ENCODE peak calls at places on chromosomes 4 and X, in nine cellular contexts. I, S, V, B, H, R, Z, N and L are unnamed samples.

GRCh38 chr4:155946486-155946885 is 7.2 kb downstream of the CTSO start:
- DNase-seq in I (peak), S (peak), V (no peak), B (no peak), H (no peak), R (no peak), Z (no peak), N (no peak), L (no peak)

GRCh38 chr4:180060159-180060889 is 2182.9 kb upstream of the TENM3 start:
- DNase-seq in I (peak), S (no peak), V (no peak), B (no peak), H (no peak), R (no peak), Z (no peak), N (no peak), L (no peak)

GRCh38 chr4:21811576-21811975 is 137.0 kb downstream of the KCNIP4 start:
- DNase-seq in I (no peak), S (no peak), V (no peak), B (no peak), H (no peak), R (no peak), Z (no peak), N (no peak), L (no peak)

GRCh38 chr4:26069218-26069617 is 155.2 kb downstream of the SMIM20 start:
- DNase-seq in I (peak), S (no peak), V (no peak), B (no peak), H (no peak), R (peak), Z (peak), N (peak), L (no peak)

GRCh38 chr4:108426493-108426892 is 193.9 kb upstream of the RPL34 start:
- DNase-seq in I (no peak), S (peak), V (no peak), B (no peak), H (no peak), R (no peak), Z (no peak), N (no peak), L (no peak)

GRCh38 chr4:141132689-141133145 is 552 bp downstream of the RNF150 start:
- DNase-seq in I (peak), S (peak), V (peak), B (no peak), H (peak), R (peak), Z (no peak), N (no peak), L (peak)

GRCh38 chr4:92234393-92235176 is 69.2 kb upstream of the GRID2 start:
- DNase-seq in I (no peak), S (peak), V (no peak), B (no peak), H (no peak), R (no peak), Z (no peak), N (no peak), L (peak)

GRCh38 chrX:124342174-124342867 is 4.0 kb upstream of the SH2D1A start:
- DNase-seq in I (no peak), S (no peak), V (no peak), B (no peak), H (no peak), R (no peak), Z (no peak), N (no peak), L (no peak)

GRCh38 chr4:108159845-108160244 is 8.9 kb downstream of the LEF1 start:
- DNase-seq in I (no peak), S (no peak), V (no peak), B (no peak), H (no peak), R (no peak), Z (no peak), N (peak), L (no peak)

GRCh38 chr4:5205981-5206380 is 154.7 kb downstream of the STK32B start:
- DNase-seq in I (no peak), S (no peak), V (no peak), B (no peak), H (no peak), R (no peak), Z (no peak), N (no peak), L (no peak)

GRCh38 chrX:119015407-119016242 is 41.2 kb downstream of the LONRF3 start:
- DNase-seq in I (no peak), S (peak), V (peak), B (no peak), H (peak), R (peak), Z (peak), N (peak), L (peak)

GRCh38 chr4:138953962-138954371 is 61.6 kb upstream of the NOCT start:
- DNase-seq in I (no peak), S (peak), V (no peak), B (no peak), H (no peak), R (no peak), Z (no peak), N (no peak), L (peak)

GRCh38 chr4:29243054-29243453 is 1477.1 kb upstream of the PCDH7 start:
- DNase-seq in I (no peak), S (no peak), V (no peak), B (no peak), H (no peak), R (no peak), Z (no peak), N (no peak), L (no peak)

GRCh38 chr4:56004235-56004634 is 55.5 kb downstream of the CEP135 start:
- DNase-seq in I (no peak), S (no peak), V (no peak), B (no peak), H (no peak), R (no peak), Z (no peak), N (no peak), L (no peak)

DNA sequence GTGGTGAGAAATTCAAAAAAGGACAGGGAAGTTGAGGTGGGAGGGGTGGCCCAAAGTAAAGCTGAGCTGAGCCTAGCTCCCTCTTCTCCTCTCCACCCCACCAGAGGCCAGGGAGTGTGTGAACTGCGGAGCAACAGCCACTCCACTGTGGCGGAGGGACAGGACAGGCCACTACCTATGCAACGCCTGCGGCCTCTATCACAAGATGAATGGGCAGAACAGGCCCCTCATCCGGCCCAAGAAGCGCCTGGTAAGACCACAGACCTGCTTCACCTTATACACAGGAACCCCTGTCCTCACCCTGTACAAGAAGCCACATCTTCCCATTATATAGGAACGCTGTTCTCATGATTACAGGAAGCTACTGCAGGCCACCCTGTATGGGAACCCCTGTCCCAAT is 5.8 kb downstream of the GATA1 start:
- DNase-seq in I (no peak), S (no peak), V (no peak), B (no peak), H (no peak), R (no peak), Z (no peak), N (no peak), L (no peak)
- H3K27ac ChIP-seq in I (no peak), S (no peak), V (no peak), B (no peak), H (no peak), R (no peak), Z (peak), N (no peak), L (no peak)

DNA sequence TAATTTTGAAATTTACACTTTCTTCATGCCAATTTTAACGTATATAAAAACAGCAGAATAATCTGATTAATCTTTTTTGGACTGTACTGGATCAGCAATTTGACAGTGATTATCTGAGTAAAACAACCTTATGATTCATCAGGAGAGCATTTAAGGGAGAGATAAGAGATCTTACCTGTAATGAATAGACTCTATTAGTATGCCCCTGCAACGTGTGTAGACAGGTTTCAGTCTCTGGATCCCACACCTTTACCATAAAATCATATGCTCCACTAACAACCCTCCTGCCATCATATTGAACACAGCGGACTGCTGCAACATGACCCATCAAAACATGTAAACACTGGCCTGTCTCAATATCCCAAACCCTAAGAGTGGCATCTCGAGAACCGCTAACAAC is 210.1 kb downstream of the FBXW7 start:
- DNase-seq in I (no peak), S (no peak), V (no peak), B (no peak), H (no peak), R (no peak), Z (no peak), N (no peak), L (peak)
- H3K27ac ChIP-seq in I (no peak), S (no peak), V (no peak), B (no peak), H (no peak), R (no peak), Z (no peak), N (no peak), L (no peak)

GRCh38 chr4:167688660-167689142 is 403.6 kb upstream of the ANXA10 start:
- DNase-seq in I (no peak), S (no peak), V (no peak), B (no peak), H (no peak), R (no peak), Z (no peak), N (no peak), L (no peak)
- H3K27ac ChIP-seq in I (no peak), S (peak), V (no peak), B (no peak), H (no peak), R (no peak), Z (no peak), N (no peak), L (no peak)

GRCh38 chr4:123819362-123820035 is 422.9 kb downstream of the SPRY1 start:
- DNase-seq in I (no peak), S (no peak), V (no peak), B (no peak), H (no peak), R (no peak), Z (no peak), N (no peak), L (peak)
- H3K27ac ChIP-seq in I (no peak), S (no peak), V (no peak), B (no peak), H (no peak), R (no peak), Z (no peak), N (no peak), L (no peak)

GRCh38 chr4:113450681-113451080 is 310.9 kb downstream of the CAMK2D start:
- DNase-seq in I (no peak), S (no peak), V (no peak), B (no peak), H (no peak), R (no peak), Z (no peak), N (no peak), L (no peak)
- H3K27ac ChIP-seq in I (peak), S (no peak), V (no peak), B (no peak), H (no peak), R (no peak), Z (no peak), N (no peak), L (no peak)

GRCh38 chr4:140003851-140004579 is 150.0 kb downstream of the MAML3 start:
- DNase-seq in I (peak), S (no peak), V (no peak), B (no peak), H (no peak), R (no peak), Z (no peak), N (no peak), L (no peak)

GRCh38 chr4:140000232-140000631 is 153.8 kb downstream of the MAML3 start:
- DNase-seq in I (no peak), S (no peak), V (no peak), B (no peak), H (no peak), R (no peak), Z (no peak), N (no peak), L (no peak)

GRCh38 chr4:140005699-140006098 is 148.3 kb downstream of the MAML3 start:
- DNase-seq in I (no peak), S (no peak), V (no peak), B (no peak), H (no peak), R (no peak), Z (no peak), N (no peak), L (no peak)

GRCh38 chr4:140004580-140005314 is 149.2 kb downstream of the MAML3 start:
- DNase-seq in I (peak), S (peak), V (peak), B (no peak), H (peak), R (peak), Z (no peak), N (no peak), L (no peak)
- H3K27ac ChIP-seq in I (no peak), S (no peak), V (peak), B (no peak), H (peak), R (no peak), Z (no peak), N (no peak), L (no peak)

GRCh38 chr4:17811078-17811603 is 362 bp downstream of the NCAPG start:
- DNase-seq in I (no peak), S (peak), V (peak), B (no peak), H (no peak), R (peak), Z (peak), N (no peak), L (peak)
- H3K27ac ChIP-seq in I (peak), S (peak), V (no peak), B (no peak), H (no peak), R (no peak), Z (peak), N (peak), L (peak)

GRCh38 chr4:89299153-89299789 is 8.3 kb downstream of the GPRIN3 start:
- DNase-seq in I (peak), S (no peak), V (no peak), B (no peak), H (no peak), R (no peak), Z (peak), N (peak), L (no peak)
- H3K27ac ChIP-seq in I (peak), S (no peak), V (no peak), B (peak), H (peak), R (no peak), Z (no peak), N (peak), L (no peak)

GRCh38 chr4:113788888-113789287 is 27.4 kb upstream of the CAMK2D start:
- DNase-seq in I (no peak), S (no peak), V (no peak), B (no peak), H (no peak), R (no peak), Z (no peak), N (peak), L (no peak)

GRCh38 chr4:113784497-113785254 is 23.1 kb upstream of the CAMK2D start:
- DNase-seq in I (no peak), S (peak), V (no peak), B (no peak), H (no peak), R (no peak), Z (no peak), N (no peak), L (peak)

GRCh38 chr4:113790478-113790877 is 28.9 kb upstream of the CAMK2D start:
- DNase-seq in I (no peak), S (no peak), V (no peak), B (no peak), H (no peak), R (no peak), Z (no peak), N (no peak), L (no peak)
- H3K27ac ChIP-seq in I (no peak), S (no peak), V (no peak), B (no peak), H (no peak), R (no peak), Z (no peak), N (no peak), L (no peak)